ENCODE peak calls at places on chromosomes 4 and X, in four cellular contexts. W, Y, B and E are unnamed samples.

GRCh38 chrX:97389761-97390192 is 506.1 kb downstream of the RPA4 start:
- DNase-seq in B (no peak), W (peak; percentile 55), Y (no peak), E (no peak)

GRCh38 chr4:184453402-184454160 is 20.8 kb downstream of the IRF2 start:
- DNase-seq in B (peak; percentile 23), Y (no peak), W (no peak), E (no peak)

GRCh38 chr4:53039741-53040458 is 177.8 kb downstream of the RASL11B start:
- DNase-seq in Y (no peak), B (peak; percentile 57), W (no peak), E (no peak)

GRCh38 chrX:88660836-88661235 is 86.2 kb upstream of the CPXCR1 start:
- DNase-seq in W (no peak), Y (no peak), B (no peak), E (no peak)

GRCh38 chr4:95318483-95318882 is 230.3 kb downstream of the UNC5C start:
- DNase-seq in B (no peak), W (no peak), Y (no peak), E (no peak)

GRCh38 chrX:153828723-153829548 is 1.4 kb downstream of the PDZD4 start:
- DNase-seq in W (peak; percentile 36), Y (peak; percentile 2), B (no peak), E (no peak)

GRCh38 chr4:62644372-62644771 is 1444.2 kb downstream of the ADGRL3 start:
- DNase-seq in W (peak; percentile 21), Y (peak; percentile 15), B (no peak), E (no peak)

GRCh38 chrX:3659761-3660160 is 53.7 kb downstream of the PRKX start:
- DNase-seq in Y (no peak), B (no peak), W (no peak), E (no peak)

GRCh38 chrX:133325422-133325821 is 89.9 kb downstream of the GPC4 start:
- DNase-seq in W (no peak), B (no peak), Y (no peak), E (no peak)

GRCh38 chr4:1414831-1415680 is 8.8 kb upstream of the NKX1-1 start:
- DNase-seq in Y (no peak), B (peak; percentile 81), W (no peak), E (no peak)

GRCh38 chr4:185201983-185202962 is 1.5 kb downstream of the CFAP97 start:
- DNase-seq in W (no peak), B (peak; percentile 73), Y (peak; percentile 94), E (no peak)

GRCh38 chr4:168336837-168337549 is 18.4 kb upstream of the DDX60 start:
- DNase-seq in W (no peak), Y (no peak), B (no peak), E (no peak)

GRCh38 chr4:52250124-52250523 is 199.0 kb downstream of the SPATA18 start:
- DNase-seq in W (no peak), Y (no peak), B (no peak), E (no peak)

GRCh38 chr4:55634417-55635128 is 1.5 kb downstream of the NMU start:
- DNase-seq in W (no peak), Y (no peak), B (no peak), E (no peak)

GRCh38 chr4:40763228-40763716 is 13.5 kb downstream of the NSUN7 start:
- DNase-seq in B (no peak), Y (no peak), W (no peak), E (peak; percentile 88)

GRCh38 chrX:7926501-7926900 is 712 bp downstream of the PNPLA4 start:
- DNase-seq in W (no peak), B (no peak), Y (no peak), E (no peak)

GRCh38 chr4:106717094-106717493 is 319.0 kb downstream of the DKK2 start:
- DNase-seq in Y (no peak), B (no peak), W (no peak), E (no peak)

GRCh38 chr4:16120720-16121119 is 36.9 kb upstream of the PROM1 start:
- DNase-seq in B (no peak), W (no peak), Y (no peak), E (no peak)

GRCh38 chr4:90118547-90119211 is 8.5 kb upstream of the CCSER1 start:
- DNase-seq in Y (no peak), B (no peak), W (no peak), E (no peak)

GRCh38 chr4:5998333-5998936 is 19.8 kb downstream of the C4orf50 start:
- DNase-seq in B (peak; percentile 64), W (peak; percentile 61), Y (peak; percentile 50), E (no peak)

GRCh38 chr4:150212927-150213326 is 134.7 kb downstream of the DCLK2 start:
- DNase-seq in Y (no peak), B (no peak), W (no peak), E (no peak)

GRCh38 chr4:101801957-101802356 is 11.4 kb downstream of the BANK1 start:
- DNase-seq in W (no peak), B (no peak), Y (no peak), E (no peak)

GRCh38 chrX:15298201-15298600 is 17.2 kb downstream of the ASB11 start:
- DNase-seq in B (no peak), W (no peak), Y (no peak), E (no peak)

GRCh38 chr4:1544861-1545275 is 138.6 kb upstream of the NKX1-1 start:
- DNase-seq in W (peak; percentile 63), B (no peak), Y (no peak), E (no peak)

GRCh38 chr4:1192493-1193205 is 20.3 kb upstream of the SPON2 start:
- DNase-seq in W (peak; percentile 20), Y (no peak), B (no peak), E (no peak)

GRCh38 chr4:90226734-90227133 is 99.5 kb downstream of the CCSER1 start:
- DNase-seq in Y (no peak), W (no peak), B (no peak), E (no peak)

GRCh38 chr4:60780874-60781273 is 419.3 kb upstream of the ADGRL3 start:
- DNase-seq in W (no peak), Y (no peak), B (no peak), E (no peak)

GRCh38 chr4:11954093-11954492 is 525.4 kb upstream of the HS3ST1 start:
- DNase-seq in W (peak; percentile 15), Y (no peak), B (no peak), E (no peak)

GRCh38 chrX:9144643-9145290 is 110.8 kb upstream of the FAM9B start:
- DNase-seq in B (no peak), W (no peak), Y (no peak), E (no peak)

GRCh38 chr4:151563194-151563593 is 154.2 kb downstream of the FHIP1A start:
- DNase-seq in Y (no peak), B (no peak), W (no peak), E (no peak)

GRCh38 chr4:47075919-47076318 is 44.6 kb downstream of the GABRB1 start:
- DNase-seq in B (no peak), W (no peak), Y (no peak), E (no peak)

GRCh38 chr4:24024157-24024556 is 134.3 kb upstream of the PPARGC1A start:
- DNase-seq in B (no peak), Y (no peak), W (no peak), E (no peak)

GRCh38 chr4:120977435-120977997 is 55.0 kb upstream of the PRDM5 start:
- DNase-seq in B (no peak), W (peak; percentile 53), Y (peak; percentile 10), E (no peak)

GRCh38 chr4:150078996-150079581 is 844 bp downstream of the DCLK2 start:
- DNase-seq in B (no peak), W (peak; percentile 69), Y (no peak), E (no peak)

GRCh38 chr4:2796261-2797187 is 3.6 kb downstream of the SH3BP2 start:
- DNase-seq in W (peak; percentile 82), B (no peak), Y (no peak), E (no peak)
- TF ChIP-seq BHLHE40 in W (no peak), B (no peak), Y (no peak), E (no peak)

GRCh38 chr4:73069338-73070071 is at the start of gene COX18:
- DNase-seq in B (peak; percentile 93), Y (peak; percentile 95), W (peak; percentile 97), E (peak; percentile 97)
- TF ChIP-seq REST in B (peak; percentile 74), Y (no peak), W (no peak), E (no peak)

GRCh38 chr4:82890913-82891727 is at the start of gene SEC31A:
- DNase-seq in B (peak; percentile 92), Y (peak; percentile 91), W (peak; percentile 92), E (peak; percentile 84)
- TF ChIP-seq EP300 in B (peak; percentile 47), Y (no peak), W (no peak), E (peak; percentile 31)

GRCh38 chr4:109164011-109164410 is 138.4 kb downstream of the COL25A1 start:
- DNase-seq in W (no peak), B (no peak), Y (peak; percentile 2), E (no peak)
- TF ChIP-seq BHLHE40 in W (no peak), B (no peak), Y (no peak), E (no peak)

GRCh38 chrX:22397566-22397965 is 124.9 kb downstream of the CBLL2 start:
- DNase-seq in Y (no peak), W (no peak), B (no peak), E (no peak)

GRCh38 chrX:22396408-22396807 is 123.7 kb downstream of the CBLL2 start:
- DNase-seq in Y (no peak), B (no peak), W (no peak), E (no peak)

GRCh38 chrX:22395372-22395771 is 122.7 kb downstream of the CBLL2 start:
- DNase-seq in W (no peak), Y (no peak), B (no peak), E (no peak)

GRCh38 chrX:22389544-22390243 is 117.0 kb downstream of the CBLL2 start:
- DNase-seq in W (peak; percentile 11), Y (no peak), B (no peak), E (no peak)

GRCh38 chrX:22392176-22392814 is 119.6 kb downstream of the CBLL2 start:
- DNase-seq in B (no peak), Y (no peak), W (no peak), E (no peak)
- TF ChIP-seq REST in B (no peak), Y (no peak), W (no peak), E (no peak)